ENCODE peak calls at places on chromosomes 1 and 21, in four cellular contexts. J, U, Q and Z are unnamed samples.

GRCh38 chr1:156876281-156876680 is 15.6 kb downstream of the NTRK1 start:
- DNase-seq in Q (no peak), U (no peak), J (no peak), Z (no peak)

GRCh38 chr21:44616591-44616926 is 4.7 kb downstream of the KRTAP10-8 start:
- DNase-seq in J (no peak), U (no peak), Q (no peak), Z (no peak)

GRCh38 chr1:180956028-180956640 is 43.4 kb downstream of the KIAA1614 start:
- DNase-seq in U (no peak), J (no peak), Q (no peak), Z (no peak)

GRCh38 chr1:204070895-204071294 is 2.0 kb upstream of the SOX13 start:
- DNase-seq in U (no peak), J (no peak), Q (no peak), Z (no peak)

GRCh38 chr1:172134087-172134731 is 286.3 kb upstream of the C1orf105 start:
- DNase-seq in U (no peak), J (no peak), Q (no peak), Z (no peak)

GRCh38 chr1:36910281-36910725 is 124.0 kb downstream of the GRIK3 start:
- DNase-seq in J (no peak), U (no peak), Q (no peak), Z (no peak)

GRCh38 chr1:55604749-55605148 is 389.6 kb upstream of the USP24 start:
- DNase-seq in Q (no peak), J (no peak), U (no peak), Z (no peak)

GRCh38 chr1:53372501-53372951 is 44.7 kb upstream of the LRP8 start:
- DNase-seq in J (no peak), U (peak; percentile 10), Q (peak; percentile 23), Z (no peak)

GRCh38 chr1:241724741-241725356 is 72.8 kb downstream of the WDR64 start:
- DNase-seq in Q (no peak), U (no peak), J (peak; percentile 25), Z (no peak)

GRCh38 chr1:86787626-86788025 is 83.2 kb downstream of the SH3GLB1 start:
- DNase-seq in Q (no peak), J (no peak), U (no peak), Z (no peak)

GRCh38 chr1:33379631-33380354 is 51.1 kb downstream of the PHC2 start:
- DNase-seq in U (no peak), J (no peak), Q (no peak), Z (peak; percentile 43)

GRCh38 chr1:33378524-33378923 is 52.4 kb downstream of the PHC2 start:
- DNase-seq in U (no peak), J (no peak), Q (no peak), Z (no peak)

GRCh38 chr1:33380811-33381210 is 50.1 kb downstream of the PHC2 start:
- DNase-seq in J (no peak), Q (no peak), U (no peak), Z (no peak)

GRCh38 chr1:33377750-33378149 is 53.1 kb downstream of the PHC2 start:
- DNase-seq in U (no peak), Q (peak; percentile 5), J (no peak), Z (no peak)

GRCh38 chr1:33378976-33379375 is 51.9 kb downstream of the PHC2 start:
- DNase-seq in Q (no peak), J (no peak), U (no peak), Z (peak; percentile 38)
- TF ChIP-seq CTCF in Q (no peak), J (no peak), U (no peak), Z (peak; percentile 26)

GRCh38 chr1:235911300-235911662 is 44.6 kb upstream of the LYST start:
- DNase-seq in U (no peak), Q (no peak), J (no peak), Z (no peak)
- H3K4me1 ChIP-seq in U (no peaks in the 10 kb centered on the region), Q (no peaks in the 10 kb centered on the region), J (peaks cover 57% of the 10 kb centered on the region), Z (peaks cover 16% of the 10 kb centered on the region)

DNA sequence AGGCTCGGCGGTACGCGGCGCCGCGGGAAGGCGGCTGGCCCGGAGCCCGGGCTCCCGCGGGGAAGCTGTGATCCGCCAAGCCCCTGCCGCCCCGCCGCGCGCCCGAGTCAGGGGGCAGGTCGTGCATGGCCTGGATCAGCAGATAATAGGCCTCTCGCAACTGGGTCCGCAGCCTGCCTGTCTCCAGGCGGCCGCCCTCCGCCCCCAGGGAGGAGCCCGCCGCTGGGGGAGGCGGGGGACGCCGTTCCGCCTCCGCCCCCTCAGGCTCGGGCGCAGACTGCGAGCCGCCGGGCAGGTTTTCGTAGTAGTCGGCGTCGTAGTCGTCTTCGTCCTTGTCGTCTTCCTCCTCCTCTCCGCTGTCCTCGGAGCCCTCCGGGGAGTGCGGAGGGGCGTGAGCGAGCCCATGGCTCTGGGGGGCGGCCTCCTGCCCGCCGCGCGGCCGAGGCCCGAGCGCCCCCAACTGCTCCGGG is at the start of gene SYDE2:
- DNase-seq in J (peak; percentile 75), U (peak; percentile 80), Q (peak; percentile 91), Z (peak; percentile 91)
- TF ChIP-seq POLR2A in J (no peak), U (no peak), Q (peak; percentile 73), Z (peak; percentile 95)

DNA sequence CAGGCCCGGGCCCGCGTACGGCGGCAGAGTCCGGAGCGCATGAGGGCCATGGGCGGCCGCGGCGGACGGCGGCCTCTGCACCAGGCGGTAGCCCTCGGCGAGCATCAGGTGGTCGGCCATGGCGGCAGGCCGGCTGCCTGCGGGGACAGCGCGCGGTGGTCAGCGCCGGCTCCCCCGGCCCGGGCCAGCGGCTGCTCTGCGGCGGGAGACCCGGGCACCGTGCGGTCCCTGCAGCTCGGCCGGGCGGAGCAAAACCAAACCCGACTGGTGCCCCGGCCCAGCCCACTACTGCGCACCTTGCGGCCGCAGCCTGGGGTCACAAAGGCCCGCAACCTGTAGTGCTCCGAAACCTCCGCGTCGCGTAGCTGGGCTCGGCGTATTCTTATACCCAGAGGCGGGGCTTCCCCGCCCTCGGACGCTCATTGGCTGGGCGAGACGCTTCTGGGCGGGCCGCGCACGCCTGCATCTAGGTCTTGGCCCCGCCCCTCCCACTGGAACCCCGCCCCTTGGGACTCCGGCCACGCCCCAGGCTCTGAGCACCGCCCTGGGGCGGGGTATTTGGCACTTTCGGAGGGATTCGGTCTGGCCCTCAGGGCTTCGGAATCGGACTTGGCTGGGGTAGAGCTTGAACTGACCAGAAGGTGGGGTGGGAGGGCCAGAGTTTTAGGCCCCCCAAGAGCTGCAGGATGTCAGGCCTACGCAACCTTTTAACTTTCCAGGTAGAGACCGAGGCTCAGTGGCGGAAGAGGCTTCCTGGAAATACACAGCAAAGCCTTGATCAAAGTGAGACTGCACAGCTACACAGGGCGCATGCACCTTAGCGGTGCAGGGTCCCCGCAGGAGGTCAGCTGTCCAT is at the start of gene CITED4:
- DNase-seq in J (peak; percentile 95), Q (peak; percentile 99), U (peak; percentile 95), Z (peak; percentile 95)
- TF ChIP-seq CTCF in J (peak; percentile 52), Q (peak; percentile 40), U (peak; percentile 28), Z (peak; percentile 33)

DNA sequence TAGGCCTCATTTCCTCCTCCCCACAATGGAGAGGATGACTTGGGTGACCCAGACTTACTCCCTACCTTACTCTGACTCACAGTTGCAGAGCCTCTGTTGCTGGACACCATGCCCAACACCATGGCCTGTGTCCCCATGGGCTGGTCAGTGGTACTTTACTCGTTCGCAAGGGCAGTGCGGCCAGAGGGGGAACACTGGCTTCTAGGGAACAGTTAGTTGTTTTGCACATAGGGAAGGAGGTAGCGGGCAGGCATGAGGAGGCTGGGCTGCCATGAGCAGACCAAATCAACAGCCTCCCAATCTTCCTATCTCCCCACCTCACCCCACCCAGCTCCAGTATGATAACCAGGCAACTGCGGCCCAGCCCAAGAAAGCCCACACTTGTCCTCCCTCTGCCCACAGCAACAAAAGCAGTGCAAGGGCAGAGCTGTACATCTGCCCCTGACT is 18.8 kb downstream of the TAL1 start:
- DNase-seq in U (no peak), J (no peak), Q (no peak), Z (no peak)
- H3K4me1 ChIP-seq in U (peaks cover 17% of the 10 kb centered on the region), J (no peaks in the 10 kb centered on the region), Q (no peaks in the 10 kb centered on the region), Z (no peaks in the 10 kb centered on the region)